ENCODE peak calls at places on chromosomes 3 and 15, in five cellular contexts. V is HepG2, S is GM23338, N is A549, J is GM12878. B is an unnamed sample.

GRCh38 chr3:160588023-160588422 is 22.7 kb upstream of the KPNA4 start:
- DNase-seq in J (no peak), S (no peak), V (no peak), N (no peak), B (no peak)

GRCh38 chr3:171374260-171374659 is 85.9 kb downstream of the TNIK start:
- DNase-seq in N (no peak), S (no peak), J (no peak), V (no peak), B (no peak)

GRCh38 chr15:23482764-23483489 is 35.9 kb upstream of the GOLGA6L2 start:
- DNase-seq in S (no peak), J (no peak), N (peak), V (no peak), B (no peak)

GRCh38 chr3:14836049-14836468 is 17.3 kb downstream of the FGD5 start:
- DNase-seq in V (no peak), J (no peak), N (no peak), S (no peak), B (peak)

GRCh38 chr3:49248828-49249227 is 28.2 kb downstream of the C3orf62 start:
- DNase-seq in N (peak), J (peak), S (no peak), V (no peak), B (no peak)

GRCh38 chr3:187750513-187751123 is 5.3 kb upstream of the BCL6 start:
- DNase-seq in V (peak), S (peak), J (no peak), N (peak), B (no peak)

GRCh38 chr3:49900491-49901153 is 3.1 kb downstream of the MST1R start:
- DNase-seq in N (peak), J (no peak), V (no peak), S (peak), B (no peak)

GRCh38 chr3:49638445-49638844 is 35.7 kb upstream of the APEH start:
- DNase-seq in S (no peak), J (no peak), N (peak), V (no peak), B (peak)

GRCh38 chr15:43186003-43186353 is 775 bp downstream of the CCNDBP1 start:
- DNase-seq in J (no peak), N (peak), V (no peak), S (no peak), B (no peak)

GRCh38 chr3:123449986-123450474 is 1.1 kb upstream of the ADCY5 start:
- DNase-seq in N (no peak), J (no peak), V (no peak), S (peak), B (no peak)

GRCh38 chr15:36808401-36809160 is 229.2 kb downstream of the CDIN1 start:
- DNase-seq in S (no peak), J (no peak), N (peak), V (peak), B (no peak)

GRCh38 chr3:53806182-53807116 is 39.8 kb downstream of the CHDH start:
- DNase-seq in V (peak), J (peak), S (no peak), N (peak), B (no peak)

GRCh38 chr3:80676869-80677268 is 909.1 kb upstream of the ROBO1 start:
- DNase-seq in J (no peak), N (no peak), S (no peak), V (no peak), B (no peak)

GRCh38 chr3:139281512-139282196 is 62.2 kb upstream of the MRPS22 start:
- DNase-seq in V (no peak), S (no peak), N (no peak), J (no peak), B (no peak)

GRCh38 chr3:23302276-23302675 is 99.1 kb downstream of the UBE2E2 start:
- DNase-seq in S (no peak), V (no peak), J (no peak), N (no peak), B (no peak)

GRCh38 chr3:112390783-112391641 is 58.1 kb downstream of the CD200 start:
- DNase-seq in V (no peak), N (no peak), S (peak), J (no peak), B (no peak)

GRCh38 chr3:114878119-114878839 is 268.8 kb downstream of the ZBTB20 start:
- DNase-seq in V (no peak), S (peak), J (no peak), N (peak), B (no peak)

GRCh38 chr15:64596701-64597468 is 136.5 kb downstream of the ZNF609 start:
- DNase-seq in V (no peak), S (peak), J (no peak), N (peak), B (no peak)

GRCh38 chr3:161316006-161316689 is 55.2 kb downstream of the SPTSSB start:
- DNase-seq in N (peak), J (no peak), S (no peak), V (no peak), B (no peak)

GRCh38 chr15:75835990-75836952 is 7.0 kb upstream of the UBE2Q2 start:
- DNase-seq in J (no peak), S (no peak), N (no peak), V (no peak), B (no peak)

DNA sequence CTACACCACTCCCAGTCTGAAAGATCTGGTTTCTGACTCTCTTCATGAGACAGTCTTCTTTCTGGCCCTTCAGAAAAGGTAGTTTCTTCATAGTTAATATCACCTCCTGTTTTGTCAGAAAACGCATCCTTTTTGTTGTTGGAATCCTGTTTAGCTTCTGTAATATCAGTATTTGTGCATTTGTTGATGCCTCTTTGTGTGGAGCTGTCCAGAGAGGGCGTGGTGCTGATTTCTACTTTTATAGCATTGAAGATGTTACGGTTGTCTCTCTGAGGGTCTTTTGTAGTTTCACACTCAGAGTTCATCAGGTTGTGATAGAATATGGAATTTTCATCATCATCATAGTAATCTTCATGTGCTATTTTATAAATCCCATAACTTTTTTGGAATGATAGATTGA is 8.9 kb downstream of the GPR149 start:
- DNase-seq in J (no peak), V (no peak), S (peak), N (no peak), B (no peak)
- TF ChIP-seq JUNB in J (no peak), V (no peak), S (no peak), N (no peak), B (no peak)

DNA sequence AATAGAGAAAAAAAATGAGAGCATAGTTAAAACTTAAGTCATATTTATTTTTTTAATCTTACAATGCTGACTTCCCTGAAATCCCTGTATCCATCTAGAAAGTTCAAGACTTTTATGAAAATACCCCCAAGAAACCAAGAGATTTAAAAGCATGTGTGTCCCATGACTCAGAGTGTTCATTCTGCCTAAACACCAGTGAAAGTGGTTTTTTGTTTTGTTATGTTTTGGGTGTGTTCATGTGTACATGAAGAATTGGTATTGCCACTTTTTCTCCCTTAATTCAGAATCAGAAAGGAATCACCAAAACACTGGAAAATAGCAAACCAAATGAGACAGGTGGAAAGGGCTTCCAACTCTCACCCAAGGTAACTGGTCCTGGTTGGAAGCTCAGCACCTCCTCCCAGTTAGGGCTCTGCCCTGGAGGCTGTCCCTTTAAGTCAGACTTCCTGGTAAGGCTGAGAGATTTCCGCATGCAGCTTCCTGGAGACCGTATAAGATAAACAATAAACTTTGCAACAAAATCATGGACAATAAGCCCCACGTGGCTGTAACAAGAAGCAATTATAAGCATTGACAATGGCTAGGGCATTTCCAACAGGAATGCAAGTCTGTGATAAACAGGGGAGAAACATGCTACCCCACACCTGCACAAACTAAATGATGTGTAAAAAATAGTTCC is 121.9 kb upstream of the ARHGEF3 start:
- DNase-seq in N (peak), J (no peak), V (no peak), S (peak), B (no peak)
- TF ChIP-seq JUNB in N (no peak), J (no peak), V (no peak), S (no peak), B (no peak)

DNA sequence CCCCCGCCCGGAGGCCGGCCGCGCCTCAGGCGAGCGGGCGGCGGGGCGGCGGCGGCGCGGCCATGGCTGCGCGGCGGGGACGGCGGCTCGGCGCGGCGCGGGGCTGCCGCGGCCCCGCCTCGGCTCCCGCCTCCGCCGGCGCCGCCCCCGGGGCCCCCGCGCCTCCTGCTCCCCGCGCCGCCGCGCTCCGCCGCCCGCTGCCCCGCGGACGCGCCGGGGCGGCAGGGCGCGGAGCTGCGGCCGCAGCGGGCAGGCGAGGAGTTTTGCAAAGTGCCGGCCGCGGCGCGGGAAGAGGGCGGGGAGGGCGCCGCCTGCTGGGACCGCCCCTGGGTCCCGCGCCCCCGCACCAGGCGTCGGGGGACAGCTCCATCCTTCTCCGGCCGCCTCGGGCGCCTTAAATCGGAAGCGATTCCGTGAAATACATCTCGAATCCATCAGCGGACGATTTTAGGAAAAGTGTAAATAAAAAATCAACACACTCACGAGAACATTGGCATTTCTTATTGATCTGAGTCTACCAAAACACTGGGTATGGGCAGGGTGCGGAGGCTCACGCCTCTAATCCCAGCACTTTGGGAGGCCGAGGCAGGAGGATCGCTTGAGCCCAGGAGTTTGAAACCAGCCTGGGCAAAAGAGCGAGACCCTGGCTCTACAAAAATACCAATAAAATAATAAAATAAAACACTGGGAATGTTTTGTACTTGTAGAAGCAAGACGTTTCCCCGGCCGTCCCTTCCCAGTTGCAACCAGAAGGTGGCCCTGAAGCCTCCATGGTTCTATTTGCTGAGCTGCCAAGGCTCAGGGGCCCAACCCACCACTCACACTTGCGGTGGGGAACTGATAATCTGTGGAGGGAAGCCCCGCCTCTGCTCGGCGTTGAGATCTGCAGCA is 136.9 kb downstream of the NUP210 start:
- DNase-seq in V (no peak), J (no peak), N (peak), S (peak), B (peak)
- TF ChIP-seq JUNB in V (no peak), J (no peak), N (no peak), S (no peak), B (no peak)

GRCh38 chr15:60093273-60094067 is 89.4 kb downstream of the FOXB1 start:
- DNase-seq in N (no peak), J (no peak), S (no peak), V (peak), B (no peak)
- TF ChIP-seq JUNB in N (no peak), J (no peak), S (no peak), V (no peak), B (no peak)

B was measured in K562.